ENCODE peak calls at places on chromosomes 3 and 15, in six cellular contexts. One of them, this sample, is unnamed.

GRCh38 chr3:112087746-112088145 is 1.6 kb downstream of the C3orf52 start:
- DNase-seq in substantia nigra: no peak
- DNase-seq in globus pallidus: no peak
- DNase-seq in RWPE1: no peak
- DNase-seq in progenitor cell of endocrine pancreas: no peak
- DNase-seq in CD8-positive, alpha-beta T cell: no peak
- DNase-seq in this sample: no peak

GRCh38 chr15:89822030-89822429 is 7.4 kb upstream of the ANPEP start:
- DNase-seq in progenitor cell of endocrine pancreas: no peak
- DNase-seq in globus pallidus: no peak
- DNase-seq in RWPE1: no peak
- DNase-seq in CD8-positive, alpha-beta T cell: no peak
- DNase-seq in substantia nigra: no peak
- DNase-seq in this sample: no peak

GRCh38 chr3:57582470-57583168 is 14.5 kb downstream of the ARF4 start:
- DNase-seq in substantia nigra: no peak
- DNase-seq in RWPE1: peak; percentile 26
- DNase-seq in progenitor cell of endocrine pancreas: no peak
- DNase-seq in CD8-positive, alpha-beta T cell: no peak
- DNase-seq in globus pallidus: no peak
- DNase-seq in this sample: no peak

GRCh38 chr3:165355316-165355715 is 159.1 kb upstream of the SLITRK3 start:
- DNase-seq in globus pallidus: no peak
- DNase-seq in substantia nigra: no peak
- DNase-seq in CD8-positive, alpha-beta T cell: no peak
- DNase-seq in RWPE1: no peak
- DNase-seq in progenitor cell of endocrine pancreas: no peak
- DNase-seq in this sample: no peak

GRCh38 chr3:101229681-101230080 is 90.7 kb downstream of the IMPG2 start:
- DNase-seq in RWPE1: no peak
- DNase-seq in CD8-positive, alpha-beta T cell: no peak
- DNase-seq in progenitor cell of endocrine pancreas: no peak
- DNase-seq in substantia nigra: no peak
- DNase-seq in globus pallidus: no peak
- DNase-seq in this sample: no peak

GRCh38 chr15:68292157-68292781 is 14.7 kb downstream of the FEM1B start:
- DNase-seq in globus pallidus: no peak
- DNase-seq in substantia nigra: no peak
- DNase-seq in progenitor cell of endocrine pancreas: no peak
- DNase-seq in CD8-positive, alpha-beta T cell: no peak
- DNase-seq in RWPE1: no peak
- DNase-seq in this sample: no peak

GRCh38 chr15:48962662-48963523 is 826 bp downstream of the SHC4 start:
- DNase-seq in globus pallidus: peak; percentile 22
- DNase-seq in CD8-positive, alpha-beta T cell: no peak
- DNase-seq in progenitor cell of endocrine pancreas: no peak
- DNase-seq in substantia nigra: no peak
- DNase-seq in RWPE1: peak; percentile 16
- DNase-seq in this sample: no peak

GRCh38 chr15:37758412-37758811 is 176.0 kb upstream of the TMCO5A start:
- DNase-seq in progenitor cell of endocrine pancreas: no peak
- DNase-seq in substantia nigra: no peak
- DNase-seq in globus pallidus: no peak
- DNase-seq in RWPE1: no peak
- DNase-seq in CD8-positive, alpha-beta T cell: no peak
- DNase-seq in this sample: no peak

GRCh38 chr3:69080233-69080644 is at the start of gene UBA3:
- DNase-seq in RWPE1: peak; percentile 75
- DNase-seq in progenitor cell of endocrine pancreas: peak; percentile 74
- DNase-seq in CD8-positive, alpha-beta T cell: peak; percentile 93
- DNase-seq in globus pallidus: peak; percentile 92
- DNase-seq in substantia nigra: peak; percentile 87
- DNase-seq in this sample: no peak

GRCh38 chr3:64131755-64132154 is 93.5 kb downstream of the PRICKLE2 start:
- DNase-seq in globus pallidus: no peak
- DNase-seq in progenitor cell of endocrine pancreas: no peak
- DNase-seq in substantia nigra: no peak
- DNase-seq in RWPE1: no peak
- DNase-seq in CD8-positive, alpha-beta T cell: no peak
- DNase-seq in this sample: no peak

GRCh38 chr3:121718205-121718846 is 31.2 kb downstream of the GOLGB1 start:
- DNase-seq in RWPE1: no peak
- DNase-seq in CD8-positive, alpha-beta T cell: peak; percentile 52
- DNase-seq in progenitor cell of endocrine pancreas: no peak
- DNase-seq in globus pallidus: no peak
- DNase-seq in substantia nigra: no peak
- DNase-seq in this sample: no peak

GRCh38 chr15:51098331-51098619 is 3.6 kb upstream of the TNFAIP8L3 start:
- DNase-seq in substantia nigra: no peak
- DNase-seq in globus pallidus: no peak
- DNase-seq in RWPE1: no peak
- DNase-seq in progenitor cell of endocrine pancreas: no peak
- DNase-seq in CD8-positive, alpha-beta T cell: no peak
- DNase-seq in this sample: no peak

GRCh38 chr15:73750441-73750840 is 2.7 kb downstream of the INSYN1 start:
- DNase-seq in substantia nigra: no peak
- DNase-seq in RWPE1: no peak
- DNase-seq in CD8-positive, alpha-beta T cell: no peak
- DNase-seq in globus pallidus: no peak
- DNase-seq in progenitor cell of endocrine pancreas: no peak
- DNase-seq in this sample: no peak

GRCh38 chr3:44077267-44077666 is 164.4 kb upstream of the TOPAZ1 start:
- DNase-seq in globus pallidus: no peak
- DNase-seq in CD8-positive, alpha-beta T cell: no peak
- DNase-seq in progenitor cell of endocrine pancreas: no peak
- DNase-seq in substantia nigra: no peak
- DNase-seq in RWPE1: no peak
- DNase-seq in this sample: no peak

GRCh38 chr3:9732080-9732752 is 681 bp downstream of the BRPF1 start:
- DNase-seq in globus pallidus: no peak
- DNase-seq in progenitor cell of endocrine pancreas: no peak
- DNase-seq in substantia nigra: no peak
- DNase-seq in RWPE1: peak; percentile 20
- DNase-seq in CD8-positive, alpha-beta T cell: peak; percentile 69
- DNase-seq in this sample: no peak

GRCh38 chr15:81612631-81613030 is 238.6 kb upstream of the TMC3 start:
- DNase-seq in substantia nigra: no peak
- DNase-seq in globus pallidus: no peak
- DNase-seq in RWPE1: no peak
- DNase-seq in progenitor cell of endocrine pancreas: no peak
- DNase-seq in CD8-positive, alpha-beta T cell: no peak
- DNase-seq in this sample: no peak

GRCh38 chr15:92715753-92716152 is 60.2 kb upstream of the FAM174B start:
- DNase-seq in CD8-positive, alpha-beta T cell: no peak
- DNase-seq in globus pallidus: no peak
- DNase-seq in RWPE1: no peak
- DNase-seq in substantia nigra: no peak
- DNase-seq in progenitor cell of endocrine pancreas: no peak
- DNase-seq in this sample: no peak

GRCh38 chr15:42062284-42062806 is 32.0 kb downstream of the PLA2G4D start:
- DNase-seq in RWPE1: no peak
- DNase-seq in progenitor cell of endocrine pancreas: no peak
- DNase-seq in globus pallidus: no peak
- DNase-seq in CD8-positive, alpha-beta T cell: peak; percentile 21
- DNase-seq in substantia nigra: no peak
- DNase-seq in this sample: no peak

GRCh38 chr3:37713820-37714204 is 147.9 kb upstream of the CTDSPL start:
- DNase-seq in CD8-positive, alpha-beta T cell: no peak
- DNase-seq in progenitor cell of endocrine pancreas: no peak
- DNase-seq in globus pallidus: no peak
- DNase-seq in RWPE1: no peak
- DNase-seq in substantia nigra: no peak
- DNase-seq in this sample: no peak

GRCh38 chr15:38002883-38003477 is 68.5 kb downstream of the TMCO5A start:
- DNase-seq in substantia nigra: peak; percentile 24
- DNase-seq in progenitor cell of endocrine pancreas: no peak
- DNase-seq in CD8-positive, alpha-beta T cell: no peak
- DNase-seq in globus pallidus: peak; percentile 77
- DNase-seq in RWPE1: peak; percentile 34
- DNase-seq in this sample: no peak

This sample was measured in GM04503.